ENCODE peak calls at places on chromosomes 5 and 9, in nine cellular contexts. D is Daoy; F is heart right ventricle; U is ACHN; I is CD4-positive, CD25-positive, alpha-beta regulatory T cell; R is neural crest cell; M is progenitor cell of endocrine pancreas; E is NCI-H2081; H is Right ventricle myocardium inferior. K is an unnamed sample.

GRCh38 chr5:181217111-181217804 is 5.8 kb upstream of the TRIM41 start:
- DNase-seq in H (no peak), D (peak; percentile 78), E (no peak), M (peak; percentile 21), R (peak; percentile 49), I (peak; percentile 68), U (peak; percentile 62), F (peak; percentile 44), K (peak; percentile 64)

GRCh38 chr9:5269249-5269715 is 35.2 kb downstream of the RLN2 start:
- DNase-seq in H (no peak), E (no peak), M (no peak), D (peak; percentile 88), R (no peak), F (no peak), U (peak; percentile 83), I (no peak), K (no peak)

GRCh38 chr5:11904270-11904906 is at the start of gene CTNND2:
- DNase-seq in M (peak; percentile 77), R (peak; percentile 75), H (no peak), F (peak; percentile 26), U (no peak), E (peak; percentile 93), I (no peak), D (peak; percentile 90), K (no peak)

GRCh38 chr5:135064235-135064570 is 30.2 kb upstream of the PITX1 start:
- DNase-seq in D (no peak), R (no peak), E (no peak), H (no peak), M (no peak), I (no peak), U (no peak), F (no peak), K (no peak)

GRCh38 chr9:893843-894420 is 52.4 kb downstream of the DMRT1 start:
- DNase-seq in D (peak; percentile 82), M (peak; percentile 43), E (peak; percentile 25), I (peak; percentile 38), H (no peak), R (peak; percentile 42), U (peak; percentile 54), F (peak; percentile 13), K (peak; percentile 75)

GRCh38 chr9:738209-738915 is 103.1 kb upstream of the DMRT1 start:
- DNase-seq in E (no peak), H (no peak), R (no peak), D (peak; percentile 81), M (no peak), U (peak; percentile 94), I (no peak), F (peak; percentile 76), K (peak; percentile 74)

GRCh38 chr9:77841739-77842386 is 189.7 kb downstream of the GNAQ start:
- DNase-seq in H (no peak), U (peak; percentile 25), R (no peak), M (no peak), D (no peak), F (no peak), I (peak; percentile 26), E (no peak), K (no peak)

GRCh38 chr5:108380531-108381021 is 1.3 kb downstream of the FBXL17 start:
- DNase-seq in U (peak; percentile 43), M (peak; percentile 30), E (peak; percentile 39), R (peak; percentile 10), H (peak; percentile 73), F (peak; percentile 72), D (peak; percentile 55), I (peak; percentile 34), K (no peak)

GRCh38 chr5:128213340-128213739 is 129.8 kb downstream of the SLC12A2 start:
- DNase-seq in M (peak; percentile 31), U (peak; percentile 57), H (no peak), D (peak; percentile 76), F (peak; percentile 59), I (peak; percentile 33), R (peak; percentile 65), E (peak; percentile 60), K (peak; percentile 70)

GRCh38 chr5:170006016-170006415 is 25.7 kb upstream of the INSYN2B start:
- DNase-seq in U (no peak), R (no peak), D (no peak), I (no peak), E (no peak), H (no peak), M (no peak), F (no peak), K (no peak)

K was measured in LoVo.